ENCODE peak calls at places on chromosomes 13 and 19, in five cellular contexts. L is CD4-positive, alpha-beta T cell; U is AG09309; T is endodermal cell; D is mammary epithelial cell. S is an unnamed sample.

GRCh38 chr13:97429681-97430081 is 4.3 kb upstream of the RAP2A start:
- DNase-seq in U (peak; percentile 53), D (no peak), T (no peak), L (no peak), S (no peak)

GRCh38 chr19:48413879-48414623 is 20.6 kb downstream of the GRIN2D start:
- DNase-seq in L (no peak), D (peak; percentile 38), T (peak; percentile 80), U (no peak), S (no peak)

GRCh38 chr19:32676186-32676894 is 692 bp downstream of the RGS9BP start:
- DNase-seq in U (no peak), D (peak; percentile 45), L (no peak), T (peak; percentile 80), S (no peak)

GRCh38 chr19:10143700-10144099 is 24.0 kb upstream of the EIF3G start:
- DNase-seq in D (no peak), U (no peak), T (no peak), L (no peak), S (no peak)

GRCh38 chr13:93511011-93511410 is 284.4 kb downstream of the GPC6 start:
- DNase-seq in U (no peak), D (no peak), T (no peak), L (no peak), S (no peak)

GRCh38 chr13:73450583-73450982 is 391.8 kb downstream of the KLF5 start:
- DNase-seq in L (no peak), T (no peak), U (no peak), D (peak; percentile 19), S (no peak)

GRCh38 chr13:39072842-39073241 is 34.6 kb downstream of the NHLRC3 start:
- DNase-seq in U (no peak), L (no peak), T (no peak), D (no peak), S (no peak)

GRCh38 chr19:34215006-34215665 is 39.2 kb upstream of the GARRE1 start:
- DNase-seq in U (no peak), D (no peak), T (no peak), L (no peak), S (no peak)

GRCh38 chr19:10523135-10523636 is 5.9 kb upstream of the S1PR5 start:
- DNase-seq in T (no peak), U (no peak), L (no peak), D (no peak), S (no peak)

GRCh38 chr13:49635599-49636433 is 7.5 kb downstream of the ARL11 start:
- DNase-seq in T (peak; percentile 82), D (peak; percentile 64), U (no peak), L (peak; percentile 7), S (peak; percentile 56)

GRCh38 chr13:33756929-33757328 is 61.0 kb upstream of the RFC3 start:
- DNase-seq in T (no peak), D (no peak), L (no peak), U (no peak), S (no peak)

GRCh38 chr13:74920945-74921725 is 560.8 kb downstream of the TBC1D4 start:
- DNase-seq in T (no peak), D (peak; percentile 17), U (no peak), L (no peak), S (no peak)

GRCh38 chr19:41575998-41576397 is at the start of gene CEACAM21:
- DNase-seq in L (peak; percentile 31), U (no peak), T (no peak), D (no peak), S (peak; percentile 66)

GRCh38 chr19:38655148-38655824 is 7.8 kb downstream of the ACTN4 start:
- DNase-seq in L (no peak), T (peak; percentile 76), D (peak; percentile 74), U (no peak), S (peak; percentile 75)

GRCh38 chr19:16222806-16223205 is 25.1 kb downstream of the AP1M1 start:
- DNase-seq in D (no peak), L (no peak), T (no peak), U (no peak), S (no peak)

GRCh38 chr19:29760752-29761502 is 45.9 kb upstream of the C19orf12 start:
- DNase-seq in L (no peak), D (no peak), U (no peak), T (no peak), S (no peak)

GRCh38 chr19:47013041-47013517 is 6.6 kb upstream of the NPAS1 start:
- DNase-seq in D (peak; percentile 78), T (peak; percentile 97), L (peak; percentile 48), U (peak; percentile 3), S (peak; percentile 65)

GRCh38 chr13:76425930-76426329 is 460.3 kb downstream of the KCTD12 start:
- DNase-seq in L (no peak), T (no peak), D (no peak), U (peak; percentile 17), S (no peak)

GRCh38 chr13:50126378-50127016 is 111.3 kb downstream of the KCNRG start:
- DNase-seq in U (no peak), T (no peak), D (no peak), L (no peak), S (peak; percentile 13)

GRCh38 chr13:45909724-45910123 is 58.2 kb upstream of the SIAH3 start:
- DNase-seq in D (no peak), L (no peak), T (no peak), U (no peak), S (no peak)

GRCh38 chr13:67071918-67072598 is 158.1 kb downstream of the PCDH9 start:
- DNase-seq in U (no peak), T (no peak), L (no peak), D (no peak), S (no peak)

GRCh38 chr19:49387936-49388372 is at the start of gene KASH5:
- DNase-seq in U (no peak), T (no peak), L (peak; percentile 80), D (no peak), S (peak; percentile 84)

GRCh38 chr13:37608750-37609339 is 10.3 kb upstream of the POSTN start:
- DNase-seq in T (no peak), U (no peak), L (no peak), D (no peak), S (no peak)

DNA sequence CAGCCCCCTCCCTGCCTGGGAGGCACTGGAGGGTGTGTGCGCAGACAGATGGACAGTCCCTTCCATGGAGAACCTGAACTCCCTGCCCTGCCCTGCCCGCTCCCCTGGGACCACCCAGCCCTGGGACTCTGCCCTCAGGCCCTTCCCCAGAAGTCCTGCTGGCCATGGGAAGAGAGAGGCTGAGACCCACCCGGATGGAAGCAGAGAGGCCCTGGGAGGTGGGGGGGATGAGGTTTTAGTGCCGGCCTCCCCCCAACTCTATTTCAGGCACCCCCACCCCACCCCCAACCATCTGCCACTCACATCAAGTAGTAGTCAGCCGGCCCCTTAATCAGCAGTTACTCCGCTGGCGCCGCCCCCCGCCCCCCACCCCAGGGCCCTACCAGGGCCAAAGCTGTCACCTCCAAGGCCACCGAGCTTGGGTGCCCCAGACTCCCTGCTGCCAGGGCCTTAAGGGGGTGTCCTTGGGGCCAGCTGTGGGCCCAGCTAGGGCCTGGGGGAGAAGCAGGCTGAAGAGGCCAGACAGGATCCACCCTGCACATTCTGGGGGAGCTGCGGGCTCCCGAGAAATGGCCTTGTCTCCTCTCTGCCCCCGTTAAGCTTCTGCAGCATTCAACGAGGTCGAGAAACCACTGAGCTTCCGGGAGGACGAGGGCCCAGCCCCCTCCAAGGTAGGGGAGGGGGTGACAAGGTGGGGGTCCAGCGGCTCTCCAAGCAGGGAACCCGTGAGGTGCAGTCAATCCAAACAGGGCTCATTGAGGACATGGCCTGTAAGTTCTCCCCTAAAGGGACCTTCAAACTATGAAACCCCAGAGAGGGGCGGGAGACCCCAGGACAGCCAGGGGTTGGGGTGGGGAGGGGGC is 17.4 kb downstream of the NMRK2 start:
- DNase-seq in U (no peak), D (no peak), L (no peak), T (peak; percentile 48), S (no peak)
- TF ChIP-seq CTCF in U (no peak), D (no peak), L (no peak), T (no peak), S (no peak)

GRCh38 chr19:18772620-18773587 is 18.2 kb downstream of the COMP start:
- DNase-seq in L (no peak), D (peak; percentile 79), T (no peak), U (no peak), S (no peak)
- TF ChIP-seq CTCF in L (no peak), D (peak; percentile 43), T (no peak), U (no peak), S (no peak)

GRCh38 chr13:114097504-114097892 is 34.9 kb downstream of the RASA3 start:
- DNase-seq in T (no peak), D (no peak), L (no peak), U (no peak), S (no peak)

GRCh38 chr13:114096031-114096485 is 36.4 kb downstream of the RASA3 start:
- DNase-seq in L (no peak), D (no peak), T (peak; percentile 37), U (no peak), S (no peak)

GRCh38 chr13:114093118-114093517 is 39.3 kb downstream of the RASA3 start:
- DNase-seq in T (no peak), U (no peak), L (no peak), D (no peak), S (no peak)

GRCh38 chr13:114096811-114097503 is 35.5 kb downstream of the RASA3 start:
- DNase-seq in U (no peak), L (no peak), D (no peak), T (peak; percentile 43), S (no peak)

DNA sequence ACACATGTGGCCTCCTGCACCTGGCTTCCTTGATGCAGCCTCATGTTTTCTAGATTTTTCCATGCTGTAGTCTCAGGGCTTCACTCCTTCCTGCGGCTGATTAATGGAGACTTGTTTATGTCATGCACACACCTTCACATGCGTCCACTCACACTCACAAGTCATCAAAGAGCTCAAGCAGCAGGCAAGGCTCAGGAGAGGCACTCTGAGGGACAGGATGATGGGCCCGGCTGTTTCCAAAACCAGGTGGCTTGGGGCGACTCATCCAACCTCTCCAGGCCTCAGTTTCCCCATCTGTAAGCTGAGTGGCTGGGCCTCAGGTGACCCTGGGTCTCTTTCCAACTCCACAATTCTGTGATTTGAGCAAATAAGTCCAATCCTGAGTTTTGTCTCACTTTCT is 36.9 kb downstream of the RASA3 start:
- DNase-seq in D (no peak), U (no peak), L (no peak), T (peak; percentile 30), S (no peak)
- TF ChIP-seq CTCF in D (no peak), U (no peak), L (no peak), T (no peak), S (no peak)

DNA sequence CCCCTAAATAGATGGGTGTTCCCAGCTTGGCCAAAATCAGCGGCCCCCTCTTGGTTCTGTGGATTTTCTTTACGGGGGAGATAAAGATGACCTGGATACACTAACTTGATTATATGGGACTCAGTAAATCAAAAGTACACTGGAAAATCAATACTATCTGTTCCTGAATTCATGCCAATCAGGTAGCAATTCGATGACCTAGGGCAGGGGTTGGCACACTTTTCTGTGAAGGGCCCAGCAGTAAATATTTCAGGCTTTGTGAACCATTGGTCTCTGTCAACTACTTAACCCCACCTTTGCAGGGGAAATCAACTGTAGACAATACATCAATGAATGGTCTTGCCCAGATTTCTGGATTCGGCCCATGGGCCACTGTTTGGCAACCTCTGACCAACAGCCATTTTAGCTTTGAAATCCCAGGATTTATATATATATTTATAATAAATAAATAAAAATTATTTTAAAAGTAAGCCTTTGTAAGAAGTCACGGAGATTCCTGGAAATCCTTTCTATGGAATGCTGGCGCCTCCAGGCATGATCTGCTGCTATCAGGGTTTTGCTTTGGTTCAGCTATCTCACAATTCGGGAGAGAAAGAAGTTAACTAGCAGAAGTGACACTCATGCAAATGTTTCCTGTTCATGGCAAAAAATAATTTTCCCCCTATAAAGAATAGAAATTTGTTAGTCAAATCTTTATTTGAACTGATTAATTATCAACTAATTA is 32.8 kb downstream of the SLC15A1 start:
- DNase-seq in D (no peak), L (no peak), U (no peak), T (no peak), S (no peak)
- TF ChIP-seq CTCF in D (no peak), L (no peak), U (no peak), T (no peak), S (no peak)

S was measured in activated CD8-positive, alpha-beta T cell treated with anti-CD3 and anti-CD28 coated beads for 36 hours.